ENCODE peak calls at places on chromosomes 3 and 15, in five cellular contexts. S is HCT116, X is H1, P is GM12878, O is HepG2. H is an unnamed sample.

GRCh38 chr3:101803152-101803782 is 24.3 kb downstream of the NXPE3 start:
- DNase-seq in S (peak; percentile 43), X (no peak), P (no peak), O (peak; percentile 74), H (peak; percentile 56)

GRCh38 chr15:64697911-64698369 is 77.4 kb downstream of the RBPMS2 start:
- DNase-seq in S (no peak), X (no peak), P (no peak), O (no peak), H (no peak)

GRCh38 chr3:150759319-150759718 is 3.6 kb downstream of the SIAH2 start:
- DNase-seq in S (no peak), X (no peak), P (no peak), O (no peak), H (no peak)

GRCh38 chr15:52109559-52110451 is 2.8 kb downstream of the BCL2L10 start:
- DNase-seq in S (no peak), X (no peak), P (peak; percentile 88), O (no peak), H (no peak)

GRCh38 chr15:89328398-89329254 is 6.0 kb downstream of the POLG start:
- DNase-seq in S (no peak), X (no peak), P (no peak), O (no peak), H (no peak)

GRCh38 chr15:85667491-85668424 is 127.0 kb downstream of the KLHL25 start:
- DNase-seq in S (peak; percentile 48), X (no peak), P (no peak), O (peak; percentile 53), H (no peak)

GRCh38 chr3:121758727-121759450 is 9.3 kb upstream of the GOLGB1 start:
- DNase-seq in S (no peak), X (no peak), P (no peak), O (no peak), H (no peak)

GRCh38 chr15:71937650-71938311 is 127.4 kb downstream of the NR2E3 start:
- DNase-seq in S (no peak), X (no peak), P (peak; percentile 67), O (no peak), H (no peak)

GRCh38 chr3:99949956-99950670 is 132.5 kb downstream of the CMSS1 start:
- DNase-seq in S (no peak), X (no peak), P (no peak), O (no peak), H (no peak)

GRCh38 chr3:45123030-45123429 is 23.1 kb downstream of the CDCP1 start:
- DNase-seq in S (no peak), X (no peak), P (peak; percentile 62), O (no peak), H (no peak)
- H2AFZ ChIP-seq in S (no peak overlapping the region), X (no peak overlapping the region), P (no peak overlapping the region), O (peak overlapping the region; percentile 34), H (no peak overlapping the region)

GRCh38 chr3:104878395-104878794 is 488.3 kb upstream of the ALCAM start:
- DNase-seq in S (no peak), X (no peak), P (no peak), O (no peak), H (no peak)

GRCh38 chr3:104885214-104885814 is 481.4 kb upstream of the ALCAM start:
- DNase-seq in S (no peak), X (no peak), P (no peak), O (no peak), H (no peak)

DNA sequence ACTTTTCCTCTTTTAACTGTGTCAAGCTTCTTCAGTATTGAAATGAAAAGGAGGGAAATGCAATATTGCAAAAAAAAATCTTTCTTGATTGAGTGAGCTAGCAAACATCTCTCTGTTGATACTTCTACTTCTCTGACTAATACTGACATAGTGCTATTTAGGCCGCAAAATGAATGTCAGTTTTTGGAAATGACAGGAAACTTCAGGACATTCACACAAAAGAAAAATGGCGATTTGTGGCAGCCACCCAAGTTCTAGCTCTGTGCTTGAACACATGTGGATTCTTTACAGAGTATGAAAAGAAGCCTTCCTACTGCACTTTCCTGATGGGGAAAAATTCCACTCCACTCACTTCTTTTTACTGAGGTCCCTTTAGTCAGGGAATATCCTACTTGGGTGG is 486.8 kb upstream of the ALCAM start:
- DNase-seq in S (no peak), X (no peak), P (no peak), O (no peak), H (no peak)
- TF ChIP-seq SIN3A in S (no peak), X (no peak), P (no peak), O (no peak), H (no peak)

GRCh38 chr15:83992356-83993031 is 243.1 kb upstream of the GOLGA6L4 start:
- DNase-seq in S (no peak), X (no peak), P (peak; percentile 60), O (no peak), H (no peak)

GRCh38 chr15:83993591-83993990 is 242.0 kb upstream of the GOLGA6L4 start:
- DNase-seq in S (no peak), X (no peak), P (no peak), O (no peak), H (no peak)

DNA sequence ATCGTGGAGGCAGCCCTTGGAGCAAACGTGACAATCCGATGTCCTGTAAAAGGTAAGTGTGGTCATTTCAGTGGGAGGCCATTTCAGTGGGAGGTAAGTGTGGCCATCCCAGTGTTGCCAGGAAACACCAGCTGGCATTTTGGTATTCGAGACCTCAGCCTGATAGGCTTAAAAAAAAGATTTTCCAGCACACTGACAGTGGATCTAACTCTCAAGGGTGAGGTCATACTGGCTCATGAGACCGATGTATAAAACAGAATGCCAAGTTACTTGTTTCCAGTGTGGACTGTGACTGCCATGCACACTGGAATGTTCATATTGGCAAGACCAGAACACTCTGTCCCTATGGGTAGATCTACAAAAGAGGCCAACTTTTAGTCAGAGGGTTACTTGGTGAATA is 244.4 kb upstream of the GOLGA6L4 start:
- DNase-seq in S (no peak), X (no peak), P (no peak), O (no peak), H (no peak)
- H2AFZ ChIP-seq in S (no peak overlapping the region), X (no peak overlapping the region), P (peak overlapping the region; percentile 61), O (no peak overlapping the region), H (no peak overlapping the region)

GRCh38 chr15:69045810-69046209 is 31.3 kb downstream of the NOX5 start:
- DNase-seq in S (no peak), X (no peak), P (no peak), O (peak; percentile 70), H (no peak)

GRCh38 chr15:69044899-69045298 is 30.4 kb downstream of the NOX5 start:
- DNase-seq in S (no peak), X (peak; percentile 38), P (no peak), O (no peak), H (no peak)

GRCh38 chr15:69039516-69040225 is 25.2 kb downstream of the NOX5 start:
- DNase-seq in S (no peak), X (peak; percentile 37), P (no peak), O (no peak), H (no peak)

GRCh38 chr15:69038508-69038907 is 24.0 kb downstream of the NOX5 start:
- DNase-seq in S (no peak), X (peak; percentile 22), P (no peak), O (no peak), H (no peak)

GRCh38 chr15:69042531-69042930 is 28.0 kb downstream of the NOX5 start:
- DNase-seq in S (no peak), X (no peak), P (no peak), O (no peak), H (no peak)
- TF ChIP-seq SIN3A in S (no peak), X (no peak), P (no peak), O (no peak), H (no peak)

GRCh38 chr3:9644245-9644644 is 5.1 kb upstream of the MTMR14 start:
- DNase-seq in S (no peak), X (no peak), P (no peak), O (no peak), H (no peak)

GRCh38 chr3:9647450-9647849 is 1.9 kb upstream of the MTMR14 start:
- DNase-seq in S (no peak), X (no peak), P (no peak), O (no peak), H (no peak)

GRCh38 chr3:9646800-9647152 is 2.5 kb upstream of the MTMR14 start:
- DNase-seq in S (no peak), X (no peak), P (no peak), O (no peak), H (no peak)

GRCh38 chr3:9653565-9654248 is 4.4 kb downstream of the MTMR14 start:
- DNase-seq in S (no peak), X (no peak), P (peak; percentile 46), O (no peak), H (no peak)

DNA sequence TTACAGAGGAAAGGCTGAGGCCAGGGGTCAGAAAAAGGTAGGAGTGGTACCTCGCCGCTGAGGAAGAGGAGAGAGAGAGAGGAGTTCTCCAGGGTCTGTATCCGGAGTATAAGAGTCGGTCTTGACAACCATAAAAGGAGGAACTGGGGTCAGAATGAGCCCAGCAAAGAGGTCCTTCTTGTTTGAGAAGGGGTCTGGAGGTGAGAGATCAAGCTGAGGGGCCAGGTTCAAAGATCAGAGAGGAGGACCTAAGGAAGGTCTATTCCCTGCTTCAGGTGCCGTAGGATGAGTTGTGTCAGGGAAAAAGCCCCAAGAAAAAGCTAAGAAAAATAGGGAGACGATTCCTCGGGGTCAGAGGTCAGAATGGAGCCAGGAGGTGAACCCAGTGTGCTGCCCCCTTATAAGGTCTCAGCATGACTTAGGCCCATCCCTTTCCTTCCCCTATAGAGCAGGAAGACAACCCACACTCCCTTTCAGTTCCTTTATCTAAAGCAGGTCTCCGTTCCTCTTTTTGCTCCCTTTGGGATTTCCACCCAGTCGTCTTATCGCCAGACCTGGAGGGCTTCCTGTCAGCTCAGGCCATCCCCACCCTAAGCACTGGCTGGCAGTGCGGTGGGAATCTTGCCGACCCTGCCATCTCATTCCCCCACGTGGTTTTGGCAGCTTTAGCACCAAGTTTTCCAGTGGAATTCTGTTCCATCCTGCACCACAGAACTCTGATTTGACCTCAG is 651 bp downstream of the MTMR14 start:
- DNase-seq in S (no peak), X (no peak), P (peak; percentile 47), O (no peak), H (peak; percentile 17)
- H2AFZ ChIP-seq in S (no peak overlapping the region), X (no peak overlapping the region), P (no peak overlapping the region), O (no peak overlapping the region), H (peak overlapping the region; percentile 95)

GRCh38 chr3:152836269-152836668 is 1.3 kb downstream of the P2RY1 start:
- DNase-seq in S (no peak), X (no peak), P (no peak), O (no peak), H (no peak)

GRCh38 chr3:152833089-152833488 is 1.8 kb upstream of the P2RY1 start:
- DNase-seq in S (no peak), X (no peak), P (no peak), O (no peak), H (no peak)

GRCh38 chr3:152832046-152832445 is 2.9 kb upstream of the P2RY1 start:
- DNase-seq in S (no peak), X (no peak), P (no peak), O (no peak), H (no peak)

GRCh38 chr3:152834354-152835310 is at the start of gene P2RY1:
- DNase-seq in S (peak; percentile 40), X (peak; percentile 89), P (peak; percentile 57), O (no peak), H (peak; percentile 70)

GRCh38 chr3:152835311-152836102 is 576 bp downstream of the P2RY1 start:
- DNase-seq in S (no peak), X (peak; percentile 72), P (no peak), O (no peak), H (peak; percentile 62)
- TF ChIP-seq SIN3A in S (no peak), X (peak; percentile 60), P (no peak), O (no peak), H (no peak)

H was measured in SK-N-SH.